ENCODE peak calls at places on chromosomes 6 and 20, in five cellular contexts. A is transverse colon, R is foreskin fibroblast, D is HT1080, Q is DMS153. G is an unnamed sample.

GRCh38 chr6:42315991-42316378 is 98.3 kb upstream of the MRPS10 start:
- DNase-seq in Q (no peak), D (peak), R (peak), A (peak), G (no peak)

GRCh38 chr6:53300656-53301551 is 47.8 kb downstream of the ELOVL5 start:
- DNase-seq in A (no peak), R (no peak), Q (no peak), D (peak), G (no peak)

GRCh38 chr6:33813246-33813904 is 9.6 kb upstream of the MLN start:
- DNase-seq in Q (no peak), D (no peak), R (no peak), A (no peak), G (no peak)

GRCh38 chr6:98566126-98566525 is 268.2 kb upstream of the POU3F2 start:
- DNase-seq in A (no peak), R (no peak), Q (no peak), D (no peak), G (no peak)

GRCh38 chr6:140846518-140847277 is 1286.0 kb upstream of the GJE1 start:
- DNase-seq in A (no peak), Q (no peak), D (no peak), R (peak), G (no peak)

GRCh38 chr6:107594736-107595135 is 104.8 kb downstream of the SOBP start:
- DNase-seq in A (no peak), Q (no peak), R (no peak), D (no peak), G (no peak)

GRCh38 chr6:11766056-11766455 is 12.5 kb downstream of the ADTRP start:
- DNase-seq in D (peak), A (no peak), Q (no peak), R (no peak), G (no peak)

GRCh38 chr20:34558320-34559202 is at the start of gene MAP1LC3A:
- DNase-seq in R (peak), D (no peak), Q (peak), A (peak), G (peak)

GRCh38 chr6:27546522-27546921 is 73.6 kb upstream of the ZNF184 start:
- DNase-seq in Q (no peak), R (no peak), D (no peak), A (no peak), G (no peak)

GRCh38 chr20:63941282-63942060 is 14.7 kb downstream of the UCKL1 start:
- DNase-seq in A (peak), D (no peak), R (no peak), Q (no peak), G (no peak)

GRCh38 chr6:79734374-79734773 is 103.2 kb downstream of the SH3BGRL2 start:
- DNase-seq in R (no peak), D (no peak), A (no peak), Q (no peak), G (no peak)

GRCh38 chr6:40425192-40425919 is 161.8 kb downstream of the LRFN2 start:
- DNase-seq in R (no peak), D (no peak), A (no peak), Q (peak), G (no peak)

G was measured in activated B cell treated with CpG ODN at 0.5 μM for 24 hours.